ENCODE peak calls at places on chromosome 16, in six cellular contexts. A is gastrocnemius medialis; W is effector memory CD4-positive, alpha-beta T cell; Q is esophagus muscularis mucosa; X is AG04450; P is endothelial cell of umbilical vein. Z is an unnamed sample.

GRCh38 chr16:67115649-67116048 is 5.9 kb downstream of the PHAF1 start:
- DNase-seq in A (no peak), Q (no peak), W (no peak), P (no peak), X (peak; percentile 61), Z (peak; percentile 93)

GRCh38 chr16:1871974-1872635 is at the start of gene MEIOB:
- DNase-seq in W (no peak), X (no peak), Q (no peak), P (peak; percentile 16), A (no peak), Z (no peak)

GRCh38 chr16:11309895-11310633 is 28.9 kb upstream of the PRM1 start:
- DNase-seq in Q (no peak), W (no peak), X (no peak), A (no peak), P (no peak), Z (no peak)

GRCh38 chr16:82004651-82005490 is 6.4 kb downstream of the SDR42E1 start:
- DNase-seq in A (no peak), W (no peak), Q (no peak), P (peak; percentile 44), X (no peak), Z (no peak)

GRCh38 chr16:4323071-4323844 is 7.4 kb downstream of the GLIS2 start:
- DNase-seq in X (no peak), Q (no peak), P (no peak), A (no peak), W (no peak), Z (no peak)

GRCh38 chr16:10744370-10745030 is 858 bp downstream of the NUBP1 start:
- DNase-seq in P (no peak), A (no peak), Q (no peak), X (no peak), W (no peak), Z (no peak)

GRCh38 chr16:60077791-60078280 is 1343.7 kb upstream of the GOT2 start:
- DNase-seq in X (no peak), P (peak; percentile 56), Q (no peak), W (no peak), A (no peak), Z (no peak)

GRCh38 chr16:79077391-79077790 is 523.1 kb downstream of the MAF start:
- DNase-seq in Q (no peak), X (no peak), A (no peak), P (no peak), W (no peak), Z (no peak)

GRCh38 chr16:82096641-82097040 is 61.6 kb downstream of the HSD17B2 start:
- DNase-seq in Q (peak; percentile 55), P (no peak), W (no peak), A (no peak), X (no peak), Z (no peak)

GRCh38 chr16:67883872-67884261 is 818 bp upstream of the NRN1L start:
- DNase-seq in Q (no peak), X (no peak), A (peak; percentile 64), W (peak; percentile 48), P (peak; percentile 48), Z (peak; percentile 44)

GRCh38 chr16:74726736-74727135 is 26.1 kb upstream of the MLKL start:
- DNase-seq in Q (no peak), W (no peak), P (no peak), A (no peak), X (no peak), Z (no peak)

GRCh38 chr16:66189951-66190350 is 176.5 kb upstream of the CDH5 start:
- DNase-seq in X (peak; percentile 81), W (no peak), A (no peak), Q (no peak), P (peak; percentile 15), Z (peak; percentile 97)

GRCh38 chr16:194516-194915 is 14.3 kb downstream of the HBQ1 start:
- DNase-seq in A (no peak), W (no peak), Q (no peak), X (no peak), P (no peak), Z (no peak)

GRCh38 chr16:1613728-1614225 is 1.6 kb downstream of the CRAMP1 start:
- DNase-seq in X (no peak), A (no peak), W (no peak), Q (no peak), P (no peak), Z (no peak)

GRCh38 chr16:89693931-89694783 is 7.3 kb downstream of the SPATA2L start:
- DNase-seq in W (no peak), A (no peak), P (no peak), Q (no peak), X (no peak), Z (no peak)

GRCh38 chr16:6967796-6968195 is 364.8 kb upstream of the RBFOX1 start:
- DNase-seq in X (no peak), P (no peak), A (no peak), Q (no peak), W (no peak), Z (no peak)

GRCh38 chr16:4376820-4377572 is 5.3 kb downstream of the VASN start:
- DNase-seq in X (no peak), W (no peak), Q (no peak), A (no peak), P (no peak), Z (no peak)

GRCh38 chr16:13436641-13437423 is 483.1 kb upstream of the ERCC4 start:
- DNase-seq in X (no peak), Q (no peak), P (no peak), A (no peak), W (no peak), Z (no peak)

GRCh38 chr16:1533443-1533951 is at the start of gene TMEM204:
- DNase-seq in X (peak; percentile 32), P (peak; percentile 83), A (peak; percentile 72), Q (no peak), W (no peak), Z (peak; percentile 11)

GRCh38 chr16:66262253-66263167 is 104.0 kb upstream of the CDH5 start:
- DNase-seq in Q (no peak), P (no peak), A (peak; percentile 60), W (no peak), X (no peak), Z (peak; percentile 59)

GRCh38 chr16:1832831-1833454 is 5.9 kb downstream of the FAHD1 start:
- DNase-seq in A (no peak), P (no peak), W (no peak), X (no peak), Q (no peak), Z (no peak)

GRCh38 chr16:2586241-2586640 is 48.4 kb downstream of the PDPK1 start:
- DNase-seq in X (no peak), W (no peak), P (no peak), A (no peak), Q (no peak), Z (no peak)

GRCh38 chr16:54538241-54538640 is 251.7 kb upstream of the IRX3 start:
- DNase-seq in Q (no peak), W (no peak), P (no peak), X (no peak), A (no peak), Z (no peak)

GRCh38 chr16:50815382-50815781 is 73.5 kb downstream of the CYLD start:
- DNase-seq in P (no peak), W (no peak), Q (peak; percentile 64), X (no peak), A (no peak), Z (no peak)

GRCh38 chr16:71961066-71962039 is 38.8 kb downstream of the PKD1L3 start:
- DNase-seq in W (peak; percentile 52), P (peak; percentile 91), A (peak; percentile 77), X (peak; percentile 56), Q (peak; percentile 96), Z (peak; percentile 86)

GRCh38 chr16:85393674-85394510 is 219.2 kb upstream of the GSE1 start:
- DNase-seq in W (peak; percentile 20), X (no peak), A (no peak), Q (no peak), P (no peak), Z (peak; percentile 61)

GRCh38 chr16:53821957-53822625 is 118.1 kb downstream of the FTO start:
- DNase-seq in Q (no peak), A (no peak), W (no peak), X (peak; percentile 44), P (no peak), Z (peak; percentile 68)

GRCh38 chr16:80591071-80591935 is 50.5 kb downstream of the DYNLRB2 start:
- DNase-seq in P (no peak), X (no peak), Q (no peak), A (no peak), W (no peak), Z (no peak)

GRCh38 chr16:68923116-68923515 is 79.8 kb downstream of the TANGO6 start:
- DNase-seq in X (no peak), W (no peak), A (no peak), Q (no peak), P (no peak), Z (no peak)
- H3K27ac ChIP-seq in X (no peak overlapping the region), W (no peak overlapping the region), A (no peak overlapping the region), Q (no peak overlapping the region), P (no peak overlapping the region), Z (no peak overlapping the region)

GRCh38 chr16:49552273-49552928 is 178.8 kb downstream of the C16orf78 start:
- DNase-seq in P (no peak), W (no peak), A (no peak), Q (no peak), X (no peak), Z (no peak)
- H3K27ac ChIP-seq in P (no peak overlapping the region), W (no peak overlapping the region), A (no peak overlapping the region), Q (no peak overlapping the region), X (no peak overlapping the region), Z (no peak overlapping the region)

GRCh38 chr16:70693231-70693671 is 7.4 kb upstream of the MTSS2 start:
- DNase-seq in Q (no peak), W (no peak), A (peak; percentile 91), P (no peak), X (no peak), Z (peak; percentile 67)

GRCh38 chr16:70692481-70693203 is 6.8 kb upstream of the MTSS2 start:
- DNase-seq in Q (no peak), X (no peak), A (peak; percentile 38), W (no peak), P (no peak), Z (no peak)

GRCh38 chr16:70692130-70692470 is 6.2 kb upstream of the MTSS2 start:
- DNase-seq in Q (no peak), A (no peak), P (no peak), W (no peak), X (no peak), Z (no peak)

GRCh38 chr16:70689970-70690905 is 4.4 kb upstream of the MTSS2 start:
- DNase-seq in Q (no peak), P (no peak), A (peak; percentile 92), W (no peak), X (no peak), Z (no peak)

GRCh38 chr16:70691223-70692129 is 5.6 kb upstream of the MTSS2 start:
- DNase-seq in Q (no peak), A (peak; percentile 90), X (peak; percentile 96), P (peak; percentile 54), W (no peak), Z (peak; percentile 97)
- H3K27ac ChIP-seq in Q (peak overlapping the region; percentile 96), A (peak overlapping the region; percentile 95), X (peak overlapping the region; percentile 97), P (no peak overlapping the region), W (no peak overlapping the region), Z (peak overlapping the region; percentile 98)

GRCh38 chr16:17360810-17361209 is 110.0 kb downstream of the XYLT1 start:
- DNase-seq in A (no peak), P (no peak), W (no peak), X (no peak), Q (no peak), Z (no peak)
- H3K27ac ChIP-seq in A (no peak overlapping the region), P (no peak overlapping the region), W (peak overlapping the region; percentile 27), X (no peak overlapping the region), Q (peak overlapping the region; percentile 69), Z (no peak overlapping the region)